ENCODE peak calls at places on chromosomes 6 and 20, in nine cellular contexts. Q is endothelial cell of umbilical vein; F is right lobe of liver; G is neural progenitor cell; D is stomach; Y is CD4-positive, CD25-positive, alpha-beta regulatory T cell; R is esophagus muscularis mucosa; C is mesendoderm; H is RWPE1. P is an unnamed sample.
A peak's percentile ranks its signal among the peaks of the same experiment; 100 is the strongest.

GRCh38 chr6:35719830-35720733 is 16.8 kb upstream of the ARMC12 start:
- DNase-seq in Y (no peak), F (no peak), H (no peak), D (no peak), G (peak; percentile 45), R (no peak), Q (peak; percentile 62), C (peak; percentile 69), P (no peak)

GRCh38 chr6:149273318-149273717 is 44.2 kb upstream of the TAB2 start:
- DNase-seq in F (peak; percentile 51), Q (no peak), Y (no peak), D (peak; percentile 31), H (no peak), G (no peak), C (no peak), R (no peak), P (no peak)

GRCh38 chr20:43584448-43585138 is 6.1 kb upstream of the IFT52 start:
- DNase-seq in R (no peak), C (peak; percentile 40), F (no peak), Q (no peak), H (no peak), G (no peak), Y (no peak), D (no peak), P (no peak)

GRCh38 chr20:43925215-43925614 is 10.6 kb downstream of the TOX2 start:
- DNase-seq in Q (no peak), R (no peak), F (no peak), Y (peak; percentile 15), G (no peak), C (no peak), H (no peak), D (no peak), P (no peak)

GRCh38 chr6:139446768-139447167 is 72.3 kb upstream of the CITED2 start:
- DNase-seq in H (no peak), D (no peak), Y (no peak), Q (no peak), F (no peak), C (no peak), G (no peak), R (no peak), P (no peak)

GRCh38 chr6:3566812-3567211 is 110.0 kb upstream of the SLC22A23 start:
- DNase-seq in H (no peak), Y (no peak), G (no peak), C (no peak), F (no peak), Q (no peak), D (no peak), R (no peak), P (no peak)

GRCh38 chr20:42161228-42161829 is 543.2 kb upstream of the CHD6 start:
- DNase-seq in G (peak; percentile 15), R (no peak), C (peak; percentile 22), Y (no peak), F (no peak), Q (no peak), H (no peak), D (no peak), P (no peak)

GRCh38 chr6:149015224-149015876 is 268.5 kb downstream of the UST start:
- DNase-seq in C (no peak), G (no peak), D (no peak), H (no peak), Q (no peak), R (no peak), F (no peak), Y (no peak), P (no peak)

GRCh38 chr20:41290804-41291389 is 26.6 kb downstream of the ZHX3 start:
- DNase-seq in R (no peak), C (no peak), Q (no peak), D (no peak), Y (no peak), H (no peak), G (no peak), F (no peak), P (no peak)

GRCh38 chr6:12288844-12289654 is 1.1 kb upstream of the EDN1 start:
- DNase-seq in G (peak; percentile 80), D (peak; percentile 62), R (no peak), C (peak; percentile 96), Y (peak; percentile 41), Q (peak; percentile 91), F (no peak), H (peak; percentile 75), P (no peak)

GRCh38 chr20:49519777-49520359 is 37.4 kb upstream of the KCNB1 start:
- DNase-seq in G (no peak), C (no peak), D (no peak), Y (no peak), H (no peak), F (no peak), R (no peak), Q (no peak), P (no peak)

GRCh38 chr6:25590986-25591385 is 61.0 kb upstream of the SCGN start:
- DNase-seq in Q (no peak), D (no peak), H (no peak), F (no peak), R (peak; percentile 21), C (no peak), Y (no peak), G (no peak), P (no peak)

GRCh38 chr6:122829456-122829855 is 40.4 kb downstream of the SMPDL3A start:
- DNase-seq in Y (no peak), F (no peak), G (no peak), C (no peak), H (no peak), Q (no peak), R (no peak), D (no peak), P (no peak)
- H3K27ac ChIP-seq in Y (no peak overlapping the region), F (no peak overlapping the region), G (no peak overlapping the region), C (no peak overlapping the region), H (no peak overlapping the region), Q (no peak overlapping the region), R (no peak overlapping the region), D (no peak overlapping the region), P (no peak overlapping the region)

GRCh38 chr20:1934162-1934561 is 39.0 kb downstream of the SIRPA start:
- DNase-seq in Q (no peak), D (no peak), R (no peak), C (no peak), G (no peak), H (peak; percentile 19), Y (no peak), F (no peak), P (no peak)
- H3K27ac ChIP-seq in Q (no peak overlapping the region), D (no peak overlapping the region), R (peak overlapping the region; percentile 62), C (no peak overlapping the region), G (no peak overlapping the region), H (no peak overlapping the region), Y (no peak overlapping the region), F (no peak overlapping the region), P (no peak overlapping the region)

GRCh38 chr6:77340331-77340730 is 123.0 kb downstream of the HTR1B start:
- DNase-seq in H (no peak), Q (no peak), R (no peak), D (no peak), G (no peak), F (no peak), C (no peak), Y (no peak), P (no peak)

GRCh38 chr6:77341058-77341986 is 122.0 kb downstream of the HTR1B start:
- DNase-seq in G (no peak), C (no peak), F (no peak), D (peak; percentile 68), Y (no peak), H (peak; percentile 1), R (no peak), Q (peak; percentile 81), P (no peak)

GRCh38 chr6:77334093-77334492 is 129.2 kb downstream of the HTR1B start:
- DNase-seq in D (no peak), R (no peak), H (no peak), G (no peak), C (no peak), F (no peak), Q (no peak), Y (no peak), P (no peak)

GRCh38 chr6:77339926-77340325 is 123.4 kb downstream of the HTR1B start:
- DNase-seq in Y (no peak), F (no peak), R (no peak), D (no peak), C (peak; percentile 44), G (no peak), H (no peak), Q (no peak), P (no peak)

GRCh38 chr6:77337392-77337791 is 125.9 kb downstream of the HTR1B start:
- DNase-seq in H (no peak), D (no peak), G (no peak), F (no peak), Y (no peak), R (no peak), C (peak; percentile 78), Q (no peak), P (no peak)
- H3K27ac ChIP-seq in H (no peak overlapping the region), D (no peak overlapping the region), G (no peak overlapping the region), F (no peak overlapping the region), Y (no peak overlapping the region), R (no peak overlapping the region), C (no peak overlapping the region), Q (no peak overlapping the region), P (no peak overlapping the region)

GRCh38 chr20:25042531-25043498 is 15.1 kb downstream of the ACSS1 start:
- DNase-seq in Q (no peak), G (no peak), H (no peak), D (peak; percentile 59), Y (peak; percentile 58), R (no peak), F (peak; percentile 59), C (no peak), P (no peak)

GRCh38 chr20:25043499-25044260 is 14.3 kb downstream of the ACSS1 start:
- DNase-seq in G (no peak), Q (no peak), Y (no peak), C (no peak), R (no peak), F (no peak), H (no peak), D (no peak), P (no peak)

GRCh38 chr20:25039697-25040437 is 18.1 kb downstream of the ACSS1 start:
- DNase-seq in Q (peak; percentile 67), H (no peak), F (peak; percentile 75), C (no peak), R (peak; percentile 98), Y (no peak), G (no peak), D (peak; percentile 93), P (no peak)

GRCh38 chr20:25040438-25040831 is 17.5 kb downstream of the ACSS1 start:
- DNase-seq in G (no peak), F (no peak), D (peak; percentile 63), H (no peak), Q (no peak), R (no peak), Y (no peak), C (no peak), P (no peak)

DNA sequence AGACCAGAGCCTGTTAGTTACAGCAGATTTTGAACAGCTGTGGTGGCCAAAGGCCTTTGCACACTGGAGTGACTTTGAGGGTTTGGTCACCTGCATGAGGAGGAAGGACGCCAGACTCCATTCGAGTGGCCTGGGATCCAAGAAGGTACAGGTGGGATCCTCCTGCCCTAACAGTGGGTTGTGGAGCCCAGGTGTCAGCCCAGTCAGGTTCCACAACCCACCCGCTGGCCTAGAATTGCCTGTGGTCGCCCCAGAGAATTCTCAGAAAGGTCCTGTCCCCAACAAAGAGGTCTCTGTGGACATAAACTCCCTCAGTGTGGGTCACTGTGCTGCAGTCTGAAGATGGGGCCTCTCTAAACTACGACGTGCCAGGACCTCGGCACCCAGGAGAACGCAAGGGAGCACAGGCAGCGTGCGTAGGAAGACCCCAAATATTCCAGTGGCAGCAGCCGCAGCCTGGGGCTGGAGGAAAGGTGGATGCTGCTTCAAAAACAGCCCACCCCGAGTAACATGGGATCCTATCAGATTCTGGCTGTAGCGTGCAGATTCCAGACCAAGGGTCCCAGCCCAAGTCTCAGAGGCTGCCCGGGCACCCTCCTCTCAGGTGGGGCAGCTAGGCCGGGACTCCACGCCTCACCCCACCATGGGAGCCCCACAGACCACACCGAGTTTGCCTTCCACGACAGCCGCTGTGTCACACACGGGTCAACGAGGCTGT is 16.0 kb downstream of the ACSS1 start:
- DNase-seq in H (no peak), C (no peak), Y (no peak), R (no peak), F (no peak), D (no peak), Q (no peak), G (no peak), P (no peak)
- H3K27ac ChIP-seq in H (no peak overlapping the region), C (no peak overlapping the region), Y (peak overlapping the region; percentile 84), R (peak overlapping the region; percentile 83), F (no peak overlapping the region), D (peak overlapping the region; percentile 45), Q (no peak overlapping the region), G (no peak overlapping the region), P (no peak overlapping the region)

P was measured in epithelial cell of prostate.